ENCODE peak calls at places on chromosomes 5 and 9, in nine cellular contexts. R is SIG-M5; Y is WTC11; J is activated CD4-positive, alpha-beta T cell treated with anti-CD3 and anti-CD28 coated beads, Interleukin-2, amount 50 U/mL, for 4 hours; K is coronary artery; I is T-cell; H is dermis microvascular lymphatic vessel endothelial cell; D is fibroblast of gingiva; G is H7. S is an unnamed sample.

GRCh38 chr9:81649475-81649874 is 39.9 kb downstream of the TLE1 start:
- DNase-seq in R (no peak), Y (no peak), J (no peak), K (no peak), I (no peak), H (no peak), D (no peak), G (no peak), S (no peak)

GRCh38 chr5:155049569-155050383 is 36.2 kb downstream of the KIF4B start:
- DNase-seq in R (no peak), Y (peak; percentile 37), J (no peak), K (no peak), I (no peak), H (peak; percentile 31), D (no peak), G (no peak), S (peak; percentile 32)

GRCh38 chr9:137147091-137147792 is 8.3 kb downstream of the GRIN1 start:
- DNase-seq in R (no peak), Y (no peak), J (no peak), K (no peak), I (no peak), H (no peak), D (no peak), G (no peak), S (peak; percentile 7)

GRCh38 chr5:61274561-61274960 is 57.5 kb upstream of the ZSWIM6 start:
- DNase-seq in R (no peak), Y (no peak), J (no peak), K (no peak), I (no peak), H (no peak), D (peak; percentile 77), G (no peak), S (no peak)

GRCh38 chr5:52065182-52065581 is 681.9 kb downstream of the ISL1 start:
- DNase-seq in R (no peak), Y (no peak), J (no peak), K (no peak), I (no peak), H (no peak), D (no peak), G (no peak), S (no peak)

GRCh38 chr9:137441289-137441934 is at the start of gene ENTPD8:
- DNase-seq in R (no peak), Y (peak; percentile 90), J (no peak), K (no peak), I (no peak), H (no peak), D (no peak), G (peak; percentile 99), S (peak; percentile 96)

GRCh38 chr5:176813587-176814312 is 3.4 kb downstream of the UNC5A start:
- DNase-seq in R (no peak), Y (no peak), J (no peak), K (no peak), I (no peak), H (no peak), D (no peak), G (peak; percentile 69), S (no peak)

GRCh38 chr5:6615416-6615815 is 17.4 kb downstream of the NSUN2 start:
- DNase-seq in R (no peak), Y (no peak), J (no peak), K (no peak), I (no peak), H (no peak), D (no peak), G (no peak), S (no peak)

GRCh38 chr9:83972286-83972685 is 7.7 kb downstream of the HNRNPK start:
- DNase-seq in R (no peak), Y (no peak), J (no peak), K (no peak), I (no peak), H (no peak), D (no peak), G (no peak), S (no peak)

GRCh38 chr9:21015122-21015815 is 16.2 kb downstream of the HACD4 start:
- DNase-seq in R (no peak), Y (no peak), J (no peak), K (no peak), I (no peak), H (no peak), D (peak; percentile 45), G (no peak), S (no peak)

GRCh38 chr5:123914333-123914732 is 402.4 kb downstream of the CSNK1G3 start:
- DNase-seq in R (no peak), Y (no peak), J (no peak), K (no peak), I (no peak), H (no peak), D (no peak), G (no peak), S (no peak)

GRCh38 chr9:112913326-112913725 is 22.6 kb upstream of the SLC46A2 start:
- DNase-seq in R (no peak), Y (no peak), J (no peak), K (no peak), I (no peak), H (no peak), D (no peak), G (no peak), S (no peak)

GRCh38 chr5:172187118-172188032 is 649 bp downstream of the STK10 start:
- DNase-seq in R (peak; percentile 19), Y (peak; percentile 62), J (peak; percentile 63), K (no peak), I (peak; percentile 63), H (peak; percentile 82), D (peak; percentile 72), G (peak; percentile 75), S (no peak)

GRCh38 chr5:180166168-180166567 is 42.8 kb downstream of the RASGEF1C start:
- DNase-seq in R (peak; percentile 4), Y (no peak), J (no peak), K (no peak), I (no peak), H (no peak), D (no peak), G (no peak), S (no peak)

GRCh38 chr5:149497357-149497756 is 53.9 kb downstream of the CSNK1A1 start:
- DNase-seq in R (no peak), Y (no peak), J (no peak), K (no peak), I (no peak), H (no peak), D (peak; percentile 87), G (no peak), S (no peak)

GRCh38 chr5:146745937-146746577 is 132.5 kb downstream of the PPP2R2B start:
- DNase-seq in R (no peak), Y (no peak), J (no peak), K (no peak), I (no peak), H (no peak), D (no peak), G (no peak), S (no peak)

GRCh38 chr9:137745541-137745991 is 126.8 kb downstream of the EHMT1 start:
- DNase-seq in R (no peak), Y (no peak), J (peak; percentile 24), K (no peak), I (no peak), H (peak; percentile 35), D (no peak), G (peak; percentile 82), S (peak; percentile 51)

GRCh38 chr9:121744002-121744686 is 92.7 kb downstream of the DAB2IP start:
- DNase-seq in R (no peak), Y (peak; percentile 47), J (no peak), K (no peak), I (peak; percentile 14), H (peak; percentile 76), D (peak; percentile 52), G (peak; percentile 83), S (peak; percentile 68)

GRCh38 chr5:151202381-151203139 is 21.3 kb downstream of the CCDC69 start:
- DNase-seq in R (no peak), Y (no peak), J (peak; percentile 35), K (no peak), I (no peak), H (peak; percentile 82), D (no peak), G (no peak), S (no peak)

GRCh38 chr5:16773990-16774389 is 157.2 kb upstream of the RETREG1 start:
- DNase-seq in R (no peak), Y (no peak), J (no peak), K (no peak), I (no peak), H (peak; percentile 13), D (peak; percentile 42), G (no peak), S (peak; percentile 26)

GRCh38 chr5:170885779-170886178 is 24.0 kb downstream of the RANBP17 start:
- DNase-seq in R (no peak), Y (no peak), J (no peak), K (no peak), I (no peak), H (peak; percentile 73), D (no peak), G (no peak), S (no peak)

GRCh38 chr9:114729706-114730105 is 47.7 kb upstream of the TEX48 start:
- DNase-seq in R (no peak), Y (no peak), J (no peak), K (no peak), I (no peak), H (no peak), D (no peak), G (no peak), S (no peak)

GRCh38 chr5:3613726-3614125 is 18.1 kb downstream of the IRX1 start:
- DNase-seq in R (no peak), Y (no peak), J (no peak), K (no peak), I (no peak), H (no peak), D (no peak), G (no peak), S (no peak)

GRCh38 chr9:123406016-123406415 is 50.0 kb downstream of the CRB2 start:
- DNase-seq in R (no peak), Y (no peak), J (no peak), K (no peak), I (no peak), H (no peak), D (no peak), G (no peak), S (no peak)

GRCh38 chr5:140795259-140795641 is 598 bp downstream of the PCDHA2 start:
- DNase-seq in R (no peak), Y (no peak), J (no peak), K (no peak), I (no peak), H (no peak), D (no peak), G (peak; percentile 83), S (peak; percentile 41)

GRCh38 chr5:53424691-53425597 is 55.5 kb upstream of the FST start:
- DNase-seq in R (no peak), Y (no peak), J (no peak), K (no peak), I (no peak), H (no peak), D (peak; percentile 36), G (no peak), S (no peak)

GRCh38 chr9:27726244-27727141 is 153.2 kb upstream of the C9orf72 start:
- DNase-seq in R (no peak), Y (peak; percentile 82), J (peak; percentile 19), K (no peak), I (peak; percentile 4), H (peak; percentile 60), D (no peak), G (peak; percentile 32), S (peak; percentile 55)

GRCh38 chr5:33936381-33937016 is at the start of gene RXFP3:
- DNase-seq in R (no peak), Y (no peak), J (no peak), K (no peak), I (no peak), H (no peak), D (peak; percentile 20), G (peak; percentile 51), S (peak; percentile 58)

GRCh38 chr5:34847552-34847951 is 8.6 kb downstream of the TTC23L start:
- DNase-seq in R (no peak), Y (no peak), J (no peak), K (no peak), I (no peak), H (no peak), D (no peak), G (no peak), S (no peak)

S was measured in iPS-NIHi11.